ENCODE peak calls at places on chromosomes 2 and 18, in eight cellular contexts. One of them, this sample, is unnamed.

GRCh38 chr2:54650612-54651011 is 72.8 kb upstream of the EML6 start:
- DNase-seq in AG08396: no peak
- DNase-seq in CD4-positive, alpha-beta T cell: no peak
- DNase-seq in central memory CD8-positive, alpha-beta T cell: no peak
- DNase-seq in stimulated activated CD4-positive, alpha-beta T cell treated with anti-CD3 and anti-CD28 coated beads, TNF-alpha, amount 100 ng/mL, for 4 hours: no peak
- DNase-seq in mesothelial cell of epicardium: no peak
- DNase-seq in A172: no peak
- DNase-seq in NCI-H1417 treated with DMSO at 0.1 percent for 48 hours: no peak
- DNase-seq in this sample: no peak

GRCh38 chr2:60556441-60556997 is 3.1 kb upstream of the BCL11A start:
- DNase-seq in central memory CD8-positive, alpha-beta T cell: no peak
- DNase-seq in stimulated activated CD4-positive, alpha-beta T cell treated with anti-CD3 and anti-CD28 coated beads, TNF-alpha, amount 100 ng/mL, for 4 hours: no peak
- DNase-seq in CD4-positive, alpha-beta T cell: no peak
- DNase-seq in NCI-H1417 treated with DMSO at 0.1 percent for 48 hours: no peak
- DNase-seq in A172: no peak
- DNase-seq in mesothelial cell of epicardium: no peak
- DNase-seq in AG08396: no peak
- DNase-seq in this sample: no peak

GRCh38 chr2:151815821-151816489 is 12.3 kb downstream of the ARL5A start:
- DNase-seq in central memory CD8-positive, alpha-beta T cell: no peak
- DNase-seq in A172: no peak
- DNase-seq in mesothelial cell of epicardium: no peak
- DNase-seq in CD4-positive, alpha-beta T cell: no peak
- DNase-seq in AG08396: no peak
- DNase-seq in stimulated activated CD4-positive, alpha-beta T cell treated with anti-CD3 and anti-CD28 coated beads, TNF-alpha, amount 100 ng/mL, for 4 hours: no peak
- DNase-seq in NCI-H1417 treated with DMSO at 0.1 percent for 48 hours: no peak
- DNase-seq in this sample: no peak

GRCh38 chr2:890791-891190 is 59.9 kb upstream of the SNTG2 start:
- DNase-seq in A172: no peak
- DNase-seq in mesothelial cell of epicardium: no peak
- DNase-seq in CD4-positive, alpha-beta T cell: no peak
- DNase-seq in central memory CD8-positive, alpha-beta T cell: no peak
- DNase-seq in stimulated activated CD4-positive, alpha-beta T cell treated with anti-CD3 and anti-CD28 coated beads, TNF-alpha, amount 100 ng/mL, for 4 hours: no peak
- DNase-seq in NCI-H1417 treated with DMSO at 0.1 percent for 48 hours: no peak
- DNase-seq in AG08396: no peak
- DNase-seq in this sample: no peak

GRCh38 chr2:38290332-38290731 is 86.7 kb downstream of the ATL2 start:
- DNase-seq in AG08396: no peak
- DNase-seq in A172: no peak
- DNase-seq in CD4-positive, alpha-beta T cell: no peak
- DNase-seq in stimulated activated CD4-positive, alpha-beta T cell treated with anti-CD3 and anti-CD28 coated beads, TNF-alpha, amount 100 ng/mL, for 4 hours: no peak
- DNase-seq in mesothelial cell of epicardium: no peak
- DNase-seq in central memory CD8-positive, alpha-beta T cell: no peak
- DNase-seq in NCI-H1417 treated with DMSO at 0.1 percent for 48 hours: no peak
- DNase-seq in this sample: no peak

GRCh38 chr18:32507093-32507492 is 36.4 kb upstream of the GAREM1 start:
- DNase-seq in mesothelial cell of epicardium: no peak
- DNase-seq in central memory CD8-positive, alpha-beta T cell: no peak
- DNase-seq in NCI-H1417 treated with DMSO at 0.1 percent for 48 hours: no peak
- DNase-seq in stimulated activated CD4-positive, alpha-beta T cell treated with anti-CD3 and anti-CD28 coated beads, TNF-alpha, amount 100 ng/mL, for 4 hours: no peak
- DNase-seq in AG08396: no peak
- DNase-seq in CD4-positive, alpha-beta T cell: no peak
- DNase-seq in A172: no peak
- DNase-seq in this sample: no peak

GRCh38 chr2:16821696-16822095 is 156.1 kb upstream of the CYRIA start:
- DNase-seq in central memory CD8-positive, alpha-beta T cell: no peak
- DNase-seq in A172: peak
- DNase-seq in CD4-positive, alpha-beta T cell: no peak
- DNase-seq in AG08396: no peak
- DNase-seq in stimulated activated CD4-positive, alpha-beta T cell treated with anti-CD3 and anti-CD28 coated beads, TNF-alpha, amount 100 ng/mL, for 4 hours: no peak
- DNase-seq in mesothelial cell of epicardium: no peak
- DNase-seq in NCI-H1417 treated with DMSO at 0.1 percent for 48 hours: no peak
- DNase-seq in this sample: no peak

GRCh38 chr2:226310081-226310625 is 489.5 kb downstream of the IRS1 start:
- DNase-seq in CD4-positive, alpha-beta T cell: no peak
- DNase-seq in AG08396: peak
- DNase-seq in mesothelial cell of epicardium: no peak
- DNase-seq in NCI-H1417 treated with DMSO at 0.1 percent for 48 hours: no peak
- DNase-seq in A172: no peak
- DNase-seq in stimulated activated CD4-positive, alpha-beta T cell treated with anti-CD3 and anti-CD28 coated beads, TNF-alpha, amount 100 ng/mL, for 4 hours: no peak
- DNase-seq in central memory CD8-positive, alpha-beta T cell: no peak
- DNase-seq in this sample: no peak

GRCh38 chr2:2942225-2942624 is 435.4 kb downstream of the EIPR1 start:
- DNase-seq in CD4-positive, alpha-beta T cell: no peak
- DNase-seq in AG08396: no peak
- DNase-seq in stimulated activated CD4-positive, alpha-beta T cell treated with anti-CD3 and anti-CD28 coated beads, TNF-alpha, amount 100 ng/mL, for 4 hours: no peak
- DNase-seq in central memory CD8-positive, alpha-beta T cell: no peak
- DNase-seq in mesothelial cell of epicardium: no peak
- DNase-seq in NCI-H1417 treated with DMSO at 0.1 percent for 48 hours: no peak
- DNase-seq in A172: no peak
- DNase-seq in this sample: no peak

GRCh38 chr2:237235383-237236095 is 149.8 kb downstream of the COPS8 start:
- DNase-seq in CD4-positive, alpha-beta T cell: no peak
- DNase-seq in central memory CD8-positive, alpha-beta T cell: no peak
- DNase-seq in stimulated activated CD4-positive, alpha-beta T cell treated with anti-CD3 and anti-CD28 coated beads, TNF-alpha, amount 100 ng/mL, for 4 hours: no peak
- DNase-seq in AG08396: peak
- DNase-seq in A172: peak
- DNase-seq in NCI-H1417 treated with DMSO at 0.1 percent for 48 hours: no peak
- DNase-seq in mesothelial cell of epicardium: no peak
- DNase-seq in this sample: peak

GRCh38 chr2:240997141-240997855 is 1.1 kb upstream of the SNED1 start:
- DNase-seq in NCI-H1417 treated with DMSO at 0.1 percent for 48 hours: no peak
- DNase-seq in A172: no peak
- DNase-seq in AG08396: no peak
- DNase-seq in mesothelial cell of epicardium: peak
- DNase-seq in CD4-positive, alpha-beta T cell: no peak
- DNase-seq in stimulated activated CD4-positive, alpha-beta T cell treated with anti-CD3 and anti-CD28 coated beads, TNF-alpha, amount 100 ng/mL, for 4 hours: no peak
- DNase-seq in central memory CD8-positive, alpha-beta T cell: no peak
- DNase-seq in this sample: no peak

GRCh38 chr2:5696741-5697521 is 4.7 kb downstream of the SOX11 start:
- DNase-seq in A172: peak
- DNase-seq in mesothelial cell of epicardium: no peak
- DNase-seq in AG08396: peak
- DNase-seq in CD4-positive, alpha-beta T cell: no peak
- DNase-seq in NCI-H1417 treated with DMSO at 0.1 percent for 48 hours: peak
- DNase-seq in stimulated activated CD4-positive, alpha-beta T cell treated with anti-CD3 and anti-CD28 coated beads, TNF-alpha, amount 100 ng/mL, for 4 hours: no peak
- DNase-seq in central memory CD8-positive, alpha-beta T cell: no peak
- DNase-seq in this sample: no peak

This sample was measured in small intestine.